ENCODE peak calls at places on chromosomes 3 and 15, in six cellular contexts. S is IMR-90, I is mesenchymal stem cell, E is neuronal stem cell, X is H9, J is H1. O is an unnamed sample. For H3K79me1, the result is how much of the 10 kb centered on the place peaks cover.

GRCh38 chr15:39580630-39581500 is at the start of gene THBS1:
- DNase-seq in X (peak), I (peak), J (peak), E (peak), S (peak), O (peak)

GRCh38 chr3:81237193-81237592 is 524.3 kb downstream of the GBE1 start:
- DNase-seq in E (no peak), I (no peak), S (no peak), J (no peak), X (no peak), O (no peak)

GRCh38 chr15:20349774-20350498 is 191.7 kb downstream of the GOLGA6L6 start:
- DNase-seq in I (no peak), J (no peak), X (peak), S (no peak), E (no peak), O (no peak)

GRCh38 chr15:33742286-33742685 is 226.0 kb upstream of the CHRM5 start:
- DNase-seq in J (no peak), I (no peak), E (no peak), X (no peak), S (no peak), O (no peak)

GRCh38 chr15:64216161-64216560 is 53.3 kb upstream of the PPIB start:
- DNase-seq in E (no peak), S (no peak), X (no peak), I (no peak), J (no peak), O (no peak)

GRCh38 chr15:58003810-58004209 is 61.7 kb downstream of the ALDH1A2 start:
- DNase-seq in S (no peak), I (no peak), E (no peak), X (no peak), J (no peak), O (no peak)

GRCh38 chr15:67050062-67050461 is 15.3 kb upstream of the SMAD3 start:
- DNase-seq in E (no peak), I (no peak), S (peak), J (no peak), X (no peak), O (no peak)

GRCh38 chr3:173993299-173993698 is 595.8 kb downstream of the NLGN1 start:
- DNase-seq in S (peak), X (no peak), E (no peak), J (no peak), I (peak), O (peak)

GRCh38 chr3:32500225-32500624 is 2.4 kb downstream of the CMTM6 start:
- DNase-seq in E (no peak), J (no peak), X (no peak), I (no peak), S (peak), O (no peak)

GRCh38 chr3:190617185-190617584 is 103.3 kb downstream of the IL1RAP start:
- DNase-seq in J (no peak), S (no peak), E (peak), X (no peak), I (no peak), O (peak)

GRCh38 chr3:187639912-187640822 is 30.0 kb downstream of the SST start:
- DNase-seq in S (no peak), E (no peak), I (no peak), J (no peak), X (no peak), O (peak)

GRCh38 chr3:187274315-187274976 is 17.1 kb downstream of the MASP1 start:
- DNase-seq in I (no peak), S (no peak), J (peak), X (no peak), E (no peak), O (no peak)

GRCh38 chr15:101530224-101530958 is 40.9 kb upstream of the PCSK6 start:
- DNase-seq in S (no peak), E (no peak), X (no peak), J (peak), I (no peak), O (no peak)

GRCh38 chr3:187952849-187953248 is 201.1 kb upstream of the LPP start:
- DNase-seq in J (no peak), E (no peak), X (peak), S (no peak), I (no peak), O (no peak)

GRCh38 chr15:77148191-77148590 is 77.3 kb upstream of the TSPAN3 start:
- DNase-seq in S (no peak), E (no peak), J (no peak), X (no peak), I (no peak), O (no peak)

GRCh38 chr3:196965112-196965803 is 3.4 kb downstream of the PIGZ start:
- DNase-seq in X (no peak), J (no peak), S (no peak), I (no peak), E (no peak), O (no peak)

GRCh38 chr3:49006591-49007067 is 562 bp upstream of the WDR6 start:
- DNase-seq in E (no peak), J (no peak), S (peak), I (peak), X (no peak), O (no peak)

GRCh38 chr3:190261015-190261414 is 61.2 kb downstream of the CLDN1 start:
- DNase-seq in S (peak), X (no peak), J (no peak), E (no peak), I (no peak), O (no peak)

GRCh38 chr15:80599359-80599758 is 95.8 kb upstream of the ABHD17C start:
- DNase-seq in X (no peak), S (peak), E (no peak), J (no peak), I (peak), O (no peak)

GRCh38 chr3:141561426-141562034 is 74.7 kb downstream of the RASA2 start:
- DNase-seq in I (peak), E (peak), J (no peak), X (no peak), S (peak), O (peak)

GRCh38 chr3:72161870-72162617 is 377.1 kb upstream of the PROK2 start:
- DNase-seq in S (peak), I (no peak), E (no peak), X (no peak), J (no peak), O (no peak)

GRCh38 chr3:78221796-78222195 is 1181.9 kb downstream of the ROBO2 start:
- DNase-seq in S (peak), X (no peak), I (peak), J (no peak), E (no peak), O (peak)

GRCh38 chr15:29420188-29420587 is 150.6 kb upstream of the NSMCE3 start:
- DNase-seq in J (no peak), S (no peak), X (no peak), I (no peak), E (no peak), O (peak)

GRCh38 chr15:62803856-62804400 is 238.6 kb upstream of the TPM1 start:
- DNase-seq in I (no peak), E (no peak), J (no peak), X (no peak), S (no peak), O (no peak)
- H3K79me1 ChIP-seq in I (under half), E (under half), J (under half), X (under half), S (under half), O (under half)

GRCh38 chr3:98557324-98558010 is 25.7 kb downstream of the GPR15 start:
- DNase-seq in J (no peak), E (no peak), X (no peak), I (no peak), S (no peak), O (no peak)
- H2BK15ac ChIP-seq in J (no peak), E (no peak), X (no peak), I (no peak), S (no peak), O (no peak)

GRCh38 chr3:185822957-185823279 is 1.9 kb downstream of the IGF2BP2 start:
- DNase-seq in E (no peak), I (peak), X (no peak), S (no peak), J (no peak), O (no peak)
- H3K4ac ChIP-seq in E (no peak), I (no peak), X (no peak), S (peak), J (no peak), O (peak)

GRCh38 chr3:134326760-134327593 is 47.3 kb downstream of the AMOTL2 start:
- DNase-seq in S (peak), E (peak), J (no peak), X (peak), I (peak), O (peak)

GRCh38 chr3:134328846-134329245 is 45.4 kb downstream of the AMOTL2 start:
- DNase-seq in X (peak), J (no peak), S (no peak), I (no peak), E (no peak), O (no peak)

GRCh38 chr3:134327594-134327975 is 46.7 kb downstream of the AMOTL2 start:
- DNase-seq in J (no peak), I (peak), S (peak), X (no peak), E (no peak), O (no peak)

GRCh38 chr3:134326126-134326525 is 48.1 kb downstream of the AMOTL2 start:
- DNase-seq in J (no peak), S (no peak), E (no peak), I (no peak), X (peak), O (peak)

DNA sequence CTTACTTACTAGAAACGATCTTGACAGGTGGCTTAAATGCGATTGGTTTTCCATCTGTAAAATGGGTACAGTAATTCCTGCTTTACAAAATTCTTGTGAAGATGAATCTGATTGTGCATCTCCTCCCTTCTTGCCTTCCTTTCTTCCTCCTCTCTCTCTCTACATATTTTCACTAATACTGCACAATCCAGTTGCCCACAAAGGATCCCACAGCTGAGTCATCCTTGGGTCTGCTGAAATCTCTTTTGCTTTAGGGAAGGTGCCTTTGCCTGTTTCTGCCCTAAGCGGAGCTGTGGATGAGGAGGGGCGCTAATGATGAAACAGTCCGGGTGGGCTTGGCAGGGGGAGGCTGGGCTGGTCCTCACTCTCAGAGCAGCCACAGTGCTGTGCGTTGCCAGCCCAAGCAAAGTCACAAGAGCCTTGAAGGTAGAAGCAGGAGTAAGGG is 46.1 kb downstream of the AMOTL2 start:
- DNase-seq in S (peak), I (peak), X (peak), J (no peak), E (no peak), O (no peak)
- H3K79me1 ChIP-seq in S (under half), I (under half), X (under half), J (under half), E (under half), O (under half)